ENCODE peak calls at places on chromosomes 6 and 20, in six cellular contexts. One of them, this sample, is unnamed.
A peak's percentile ranks its signal among the peaks of the same experiment; 100 is the strongest.

GRCh38 chr20:58420798-58421496 is 31.9 kb downstream of the VAPB start:
- DNase-seq in transverse colon: no peak
- DNase-seq in stomach: no peak
- DNase-seq in neural progenitor cell: no peak
- DNase-seq in Peyer's patch: no peak
- DNase-seq in AG10803: peak; percentile 62
- DNase-seq in this sample: no peak

GRCh38 chr6:6793388-6794250 is 205.1 kb downstream of the LY86 start:
- DNase-seq in Peyer's patch: no peak
- DNase-seq in AG10803: no peak
- DNase-seq in neural progenitor cell: no peak
- DNase-seq in stomach: no peak
- DNase-seq in transverse colon: no peak
- DNase-seq in this sample: no peak

GRCh38 chr6:125393449-125393858 is 91.7 kb upstream of the HDDC2 start:
- DNase-seq in stomach: no peak
- DNase-seq in transverse colon: no peak
- DNase-seq in Peyer's patch: no peak
- DNase-seq in neural progenitor cell: no peak
- DNase-seq in AG10803: no peak
- DNase-seq in this sample: no peak

GRCh38 chr20:45725134-45725533 is 3.0 kb downstream of the SPINT4 start:
- DNase-seq in neural progenitor cell: no peak
- DNase-seq in stomach: no peak
- DNase-seq in Peyer's patch: no peak
- DNase-seq in transverse colon: no peak
- DNase-seq in AG10803: no peak
- DNase-seq in this sample: no peak

GRCh38 chr20:63693975-63694595 is 2.4 kb upstream of the TNFRSF6B start:
- DNase-seq in transverse colon: no peak
- DNase-seq in neural progenitor cell: no peak
- DNase-seq in Peyer's patch: no peak
- DNase-seq in stomach: no peak
- DNase-seq in AG10803: no peak
- DNase-seq in this sample: no peak

GRCh38 chr6:121849477-121849876 is 414.0 kb downstream of the GJA1 start:
- DNase-seq in stomach: peak; percentile 29
- DNase-seq in neural progenitor cell: peak; percentile 90
- DNase-seq in AG10803: peak; percentile 62
- DNase-seq in transverse colon: peak; percentile 11
- DNase-seq in Peyer's patch: no peak
- DNase-seq in this sample: peak; percentile 64

GRCh38 chr6:150697515-150697914 is 97.8 kb downstream of the PLEKHG1 start:
- DNase-seq in neural progenitor cell: peak; percentile 20
- DNase-seq in AG10803: peak; percentile 18
- DNase-seq in Peyer's patch: no peak
- DNase-seq in stomach: no peak
- DNase-seq in transverse colon: no peak
- DNase-seq in this sample: no peak

GRCh38 chr20:36745234-36745926 is 510 bp downstream of the NDRG3 start:
- DNase-seq in transverse colon: peak; percentile 40
- DNase-seq in AG10803: no peak
- DNase-seq in stomach: peak; percentile 26
- DNase-seq in Peyer's patch: no peak
- DNase-seq in neural progenitor cell: peak; percentile 26
- DNase-seq in this sample: peak; percentile 50

GRCh38 chr20:10319855-10320254 is 101.2 kb downstream of the SNAP25 start:
- DNase-seq in AG10803: no peak
- DNase-seq in neural progenitor cell: no peak
- DNase-seq in transverse colon: no peak
- DNase-seq in Peyer's patch: no peak
- DNase-seq in stomach: no peak
- DNase-seq in this sample: no peak

GRCh38 chr6:21871831-21872230 is 278.3 kb downstream of the SOX4 start:
- DNase-seq in Peyer's patch: no peak
- DNase-seq in transverse colon: no peak
- DNase-seq in stomach: no peak
- DNase-seq in neural progenitor cell: no peak
- DNase-seq in AG10803: no peak
- DNase-seq in this sample: no peak

GRCh38 chr6:157285422-157285779 is 37.9 kb downstream of the TMEM242 start:
- DNase-seq in transverse colon: no peak
- DNase-seq in AG10803: no peak
- DNase-seq in stomach: no peak
- DNase-seq in neural progenitor cell: no peak
- DNase-seq in Peyer's patch: peak; percentile 26
- DNase-seq in this sample: no peak

GRCh38 chr6:137954253-137954652 is 87.2 kb downstream of the TNFAIP3 start:
- DNase-seq in Peyer's patch: no peak
- DNase-seq in AG10803: no peak
- DNase-seq in neural progenitor cell: no peak
- DNase-seq in stomach: no peak
- DNase-seq in transverse colon: no peak
- DNase-seq in this sample: no peak

GRCh38 chr6:139985236-139985815 is 610.9 kb upstream of the CITED2 start:
- DNase-seq in AG10803: no peak
- DNase-seq in transverse colon: no peak
- DNase-seq in neural progenitor cell: no peak
- DNase-seq in stomach: no peak
- DNase-seq in Peyer's patch: no peak
- DNase-seq in this sample: no peak

GRCh38 chr6:133705071-133705470 is 183.8 kb upstream of the TCF21 start:
- DNase-seq in stomach: no peak
- DNase-seq in transverse colon: no peak
- DNase-seq in Peyer's patch: no peak
- DNase-seq in neural progenitor cell: no peak
- DNase-seq in AG10803: peak; percentile 92
- DNase-seq in this sample: no peak

GRCh38 chr6:88220493-88220892 is 54.3 kb upstream of the CNR1 start:
- DNase-seq in stomach: no peak
- DNase-seq in neural progenitor cell: peak; percentile 49
- DNase-seq in transverse colon: no peak
- DNase-seq in Peyer's patch: no peak
- DNase-seq in AG10803: no peak
- DNase-seq in this sample: no peak

GRCh38 chr6:31663961-31664789 is 622 bp downstream of the GPANK1 start:
- DNase-seq in stomach: no peak
- DNase-seq in AG10803: peak; percentile 80
- DNase-seq in Peyer's patch: no peak
- DNase-seq in neural progenitor cell: no peak
- DNase-seq in transverse colon: peak; percentile 29
- DNase-seq in this sample: peak; percentile 63

GRCh38 chr20:37383229-37383989 is 37.5 kb downstream of the SRC start:
- DNase-seq in Peyer's patch: peak; percentile 48
- DNase-seq in AG10803: peak; percentile 44
- DNase-seq in transverse colon: no peak
- DNase-seq in stomach: peak; percentile 48
- DNase-seq in neural progenitor cell: no peak
- DNase-seq in this sample: no peak

GRCh38 chr6:167898673-167899311 is 72.1 kb downstream of the AFDN start:
- DNase-seq in Peyer's patch: no peak
- DNase-seq in stomach: no peak
- DNase-seq in AG10803: peak; percentile 59
- DNase-seq in transverse colon: no peak
- DNase-seq in neural progenitor cell: peak; percentile 24
- DNase-seq in this sample: no peak

GRCh38 chr6:45655630-45656422 is 278.1 kb upstream of the SUPT3H start:
- DNase-seq in stomach: no peak
- DNase-seq in AG10803: peak; percentile 99
- DNase-seq in neural progenitor cell: no peak
- DNase-seq in Peyer's patch: no peak
- DNase-seq in transverse colon: no peak
- DNase-seq in this sample: no peak

GRCh38 chr20:38755324-38755910 is 7.2 kb downstream of the ACTR5 start:
- DNase-seq in neural progenitor cell: no peak
- DNase-seq in transverse colon: no peak
- DNase-seq in stomach: no peak
- DNase-seq in Peyer's patch: no peak
- DNase-seq in AG10803: no peak
- DNase-seq in this sample: peak; percentile 41

GRCh38 chr6:168089186-168090063 is 10.4 kb upstream of the FRMD1 start:
- DNase-seq in AG10803: no peak
- DNase-seq in Peyer's patch: no peak
- DNase-seq in stomach: no peak
- DNase-seq in neural progenitor cell: no peak
- DNase-seq in transverse colon: no peak
- DNase-seq in this sample: no peak

GRCh38 chr20:4470375-4470774 is 251.3 kb upstream of the PRND start:
- DNase-seq in neural progenitor cell: no peak
- DNase-seq in Peyer's patch: no peak
- DNase-seq in stomach: no peak
- DNase-seq in AG10803: peak; percentile 96
- DNase-seq in transverse colon: no peak
- DNase-seq in this sample: no peak

GRCh38 chr6:35727206-35727934 is 9.5 kb upstream of the ARMC12 start:
- DNase-seq in Peyer's patch: peak; percentile 85
- DNase-seq in transverse colon: peak; percentile 88
- DNase-seq in stomach: peak; percentile 76
- DNase-seq in neural progenitor cell: peak; percentile 81
- DNase-seq in AG10803: peak; percentile 51
- DNase-seq in this sample: peak; percentile 76

GRCh38 chr20:9332783-9333482 is 181.5 kb upstream of the LAMP5 start:
- DNase-seq in transverse colon: peak; percentile 42
- DNase-seq in AG10803: no peak
- DNase-seq in stomach: no peak
- DNase-seq in neural progenitor cell: no peak
- DNase-seq in Peyer's patch: no peak
- DNase-seq in this sample: no peak

GRCh38 chr6:69617163-69617562 is 179.6 kb downstream of the LMBRD1 start:
- DNase-seq in AG10803: no peak
- DNase-seq in Peyer's patch: no peak
- DNase-seq in transverse colon: no peak
- DNase-seq in stomach: no peak
- DNase-seq in neural progenitor cell: no peak
- DNase-seq in this sample: no peak

GRCh38 chr6:90898763-90899162 is 311.9 kb upstream of the MAP3K7 start:
- DNase-seq in stomach: no peak
- DNase-seq in neural progenitor cell: no peak
- DNase-seq in Peyer's patch: no peak
- DNase-seq in transverse colon: no peak
- DNase-seq in AG10803: no peak
- DNase-seq in this sample: no peak

GRCh38 chr20:53946106-53946505 is 124.3 kb downstream of the BCAS1 start:
- DNase-seq in AG10803: no peak
- DNase-seq in transverse colon: no peak
- DNase-seq in neural progenitor cell: no peak
- DNase-seq in Peyer's patch: no peak
- DNase-seq in stomach: no peak
- DNase-seq in this sample: no peak

GRCh38 chr6:11653028-11653583 is 115.6 kb downstream of the TMEM170B start:
- DNase-seq in neural progenitor cell: no peak
- DNase-seq in Peyer's patch: no peak
- DNase-seq in AG10803: peak; percentile 92
- DNase-seq in transverse colon: no peak
- DNase-seq in stomach: no peak
- DNase-seq in this sample: no peak

GRCh38 chr6:129252377-129253071 is 369.6 kb downstream of the LAMA2 start:
- DNase-seq in stomach: no peak
- DNase-seq in neural progenitor cell: no peak
- DNase-seq in Peyer's patch: no peak
- DNase-seq in transverse colon: no peak
- DNase-seq in AG10803: no peak
- DNase-seq in this sample: no peak

GRCh38 chr20:47334022-47334551 is 22.4 kb downstream of the ZMYND8 start:
- DNase-seq in Peyer's patch: peak; percentile 64
- DNase-seq in stomach: no peak
- DNase-seq in transverse colon: peak; percentile 47
- DNase-seq in neural progenitor cell: no peak
- DNase-seq in AG10803: peak; percentile 89
- DNase-seq in this sample: no peak

GRCh38 chr6:123393333-123393732 is 243.4 kb downstream of the TRDN start:
- DNase-seq in neural progenitor cell: no peak
- DNase-seq in stomach: no peak
- DNase-seq in AG10803: no peak
- DNase-seq in transverse colon: no peak
- DNase-seq in Peyer's patch: no peak
- DNase-seq in this sample: no peak

GRCh38 chr6:14584450-14584849 is 466.9 kb downstream of the CD83 start:
- DNase-seq in AG10803: peak; percentile 6
- DNase-seq in transverse colon: peak; percentile 21
- DNase-seq in neural progenitor cell: no peak
- DNase-seq in stomach: peak; percentile 29
- DNase-seq in Peyer's patch: no peak
- DNase-seq in this sample: no peak
- TF ChIP-seq CTCF in AG10803: peak; percentile 22
- TF ChIP-seq CTCF in transverse colon: peak; percentile 53
- TF ChIP-seq CTCF in neural progenitor cell: no peak
- TF ChIP-seq CTCF in stomach: no peak
- TF ChIP-seq CTCF in Peyer's patch: peak; percentile 13
- TF ChIP-seq CTCF in this sample: no peak

GRCh38 chr6:3239110-3239830 is 11.8 kb upstream of the TUBB2B start:
- DNase-seq in neural progenitor cell: peak; percentile 57
- DNase-seq in AG10803: no peak
- DNase-seq in stomach: no peak
- DNase-seq in transverse colon: no peak
- DNase-seq in Peyer's patch: no peak
- DNase-seq in this sample: no peak
- TF ChIP-seq CTCF in neural progenitor cell: peak; percentile 50
- TF ChIP-seq CTCF in AG10803: peak; percentile 14
- TF ChIP-seq CTCF in stomach: no peak
- TF ChIP-seq CTCF in transverse colon: peak; percentile 14
- TF ChIP-seq CTCF in Peyer's patch: no peak
- TF ChIP-seq CTCF in this sample: peak; percentile 37

GRCh38 chr6:163579111-163579879 is 164.8 kb downstream of the QKI start:
- DNase-seq in stomach: no peak
- DNase-seq in AG10803: no peak
- DNase-seq in transverse colon: no peak
- DNase-seq in Peyer's patch: no peak
- DNase-seq in neural progenitor cell: peak; percentile 33
- DNase-seq in this sample: no peak

GRCh38 chr6:163583558-163583957 is 169.0 kb downstream of the QKI start:
- DNase-seq in stomach: no peak
- DNase-seq in AG10803: no peak
- DNase-seq in Peyer's patch: no peak
- DNase-seq in neural progenitor cell: no peak
- DNase-seq in transverse colon: no peak
- DNase-seq in this sample: no peak

GRCh38 chr6:163580311-163581030 is 166.0 kb downstream of the QKI start:
- DNase-seq in transverse colon: no peak
- DNase-seq in neural progenitor cell: no peak
- DNase-seq in stomach: no peak
- DNase-seq in Peyer's patch: no peak
- DNase-seq in AG10803: no peak
- DNase-seq in this sample: no peak

GRCh38 chr6:163577404-163577803 is 162.9 kb downstream of the QKI start:
- DNase-seq in Peyer's patch: no peak
- DNase-seq in stomach: no peak
- DNase-seq in neural progenitor cell: no peak
- DNase-seq in transverse colon: no peak
- DNase-seq in AG10803: no peak
- DNase-seq in this sample: no peak

GRCh38 chr6:163579880-163580295 is 165.4 kb downstream of the QKI start:
- DNase-seq in Peyer's patch: no peak
- DNase-seq in AG10803: peak; percentile 15
- DNase-seq in neural progenitor cell: peak; percentile 39
- DNase-seq in stomach: no peak
- DNase-seq in transverse colon: no peak
- DNase-seq in this sample: no peak
- TF ChIP-seq CTCF in Peyer's patch: no peak
- TF ChIP-seq CTCF in AG10803: peak; percentile 31
- TF ChIP-seq CTCF in neural progenitor cell: peak; percentile 30
- TF ChIP-seq CTCF in stomach: no peak
- TF ChIP-seq CTCF in transverse colon: no peak
- TF ChIP-seq CTCF in this sample: no peak

GRCh38 chr20:62293111-62293784 is 9.5 kb upstream of the ADRM1 start:
- DNase-seq in neural progenitor cell: peak; percentile 20
- DNase-seq in stomach: no peak
- DNase-seq in Peyer's patch: no peak
- DNase-seq in transverse colon: no peak
- DNase-seq in AG10803: no peak
- DNase-seq in this sample: no peak
- TF ChIP-seq CTCF in neural progenitor cell: no peak
- TF ChIP-seq CTCF in stomach: no peak
- TF ChIP-seq CTCF in Peyer's patch: no peak
- TF ChIP-seq CTCF in transverse colon: no peak
- TF ChIP-seq CTCF in AG10803: no peak
- TF ChIP-seq CTCF in this sample: no peak

This sample was measured in glutamatergic neuron.